ENCODE peak calls at places on chromosomes 4 and X, in nine cellular contexts. I, V, H, R, E, Z, T, P and K are unnamed samples.
A peak's percentile ranks its signal among the peaks of the same experiment; 100 is the strongest.

GRCh38 chr4:29051381-29051965 is 1668.7 kb upstream of the PCDH7 start:
- DNase-seq in I (no peak), V (no peak), H (no peak), R (peak; percentile 56), E (no peak), Z (no peak), T (no peak), P (no peak), K (no peak)

GRCh38 chrX:72107320-72107719 is 24.4 kb downstream of the RTL5 start:
- DNase-seq in I (no peak), V (no peak), H (no peak), R (peak; percentile 24), E (no peak), Z (peak; percentile 22), T (no peak), P (no peak), K (no peak)

GRCh38 chr4:52838729-52839722 is 23.1 kb upstream of the RASL11B start:
- DNase-seq in I (no peak), V (no peak), H (no peak), R (no peak), E (no peak), Z (peak; percentile 66), T (no peak), P (no peak), K (no peak)

GRCh38 chrX:120677017-120677652 is 47.3 kb upstream of the C1GALT1C1 start:
- DNase-seq in I (no peak), V (no peak), H (peak; percentile 21), R (peak; percentile 25), E (no peak), Z (no peak), T (no peak), P (no peak), K (no peak)

GRCh38 chr4:39118034-39118658 is 56.1 kb downstream of the KLHL5 start:
- DNase-seq in I (no peak), V (no peak), H (peak; percentile 5), R (no peak), E (no peak), Z (no peak), T (no peak), P (no peak), K (no peak)

GRCh38 chr4:89177807-89178206 is 66.5 kb downstream of the TIGD2 start:
- DNase-seq in I (no peak), V (no peak), H (no peak), R (no peak), E (no peak), Z (no peak), T (no peak), P (no peak), K (no peak)

GRCh38 chrX:68684291-68684918 is 36.9 kb downstream of the STARD8 start:
- DNase-seq in I (peak; percentile 19), V (no peak), H (peak; percentile 35), R (peak; percentile 10), E (no peak), Z (no peak), T (no peak), P (no peak), K (no peak)

GRCh38 chrX:129013574-129013973 is 509.7 kb downstream of the SMARCA1 start:
- DNase-seq in I (no peak), V (no peak), H (no peak), R (no peak), E (no peak), Z (peak; percentile 3), T (no peak), P (no peak), K (no peak)

GRCh38 chrX:68685722-68686683 is 38.5 kb downstream of the STARD8 start:
- DNase-seq in I (peak; percentile 8), V (no peak), H (peak; percentile 35), R (peak; percentile 65), E (no peak), Z (peak; percentile 14), T (no peak), P (peak; percentile 18), K (no peak)

GRCh38 chrX:153717445-153717844 is 6.7 kb downstream of the BCAP31 start:
- DNase-seq in I (no peak), V (no peak), H (no peak), R (no peak), E (no peak), Z (no peak), T (no peak), P (no peak), K (no peak)

GRCh38 chr4:151263455-151263854 is 13.5 kb upstream of the PRSS48 start:
- DNase-seq in I (no peak), V (no peak), H (no peak), R (no peak), E (no peak), Z (no peak), T (no peak), P (no peak), K (no peak)

GRCh38 chrX:19225906-19226305 is 103.6 kb upstream of the ADGRG2 start:
- DNase-seq in I (no peak), V (no peak), H (no peak), R (peak; percentile 14), E (no peak), Z (peak; percentile 29), T (no peak), P (no peak), K (no peak)

GRCh38 chr4:40502936-40503335 is 126.7 kb downstream of the RBM47 start:
- DNase-seq in I (no peak), V (no peak), H (no peak), R (no peak), E (no peak), Z (no peak), T (no peak), P (no peak), K (no peak)

GRCh38 chrX:32408389-32408788 is 803.0 kb downstream of the DMD start:
- DNase-seq in I (no peak), V (no peak), H (peak; percentile 0), R (peak; percentile 13), E (no peak), Z (peak; percentile 14), T (no peak), P (peak; percentile 19), K (no peak)

GRCh38 chr4:174047363-174047762 is 236.1 kb downstream of the FBXO8 start:
- DNase-seq in I (no peak), V (no peak), H (no peak), R (no peak), E (no peak), Z (peak; percentile 1), T (no peak), P (no peak), K (no peak)

GRCh38 chrX:151687635-151688034 is 7.6 kb upstream of the PRRG3 start:
- DNase-seq in I (no peak), V (no peak), H (no peak), R (no peak), E (no peak), Z (no peak), T (no peak), P (no peak), K (no peak)

GRCh38 chr4:11487876-11488545 is 59.3 kb upstream of the HS3ST1 start:
- DNase-seq in I (no peak), V (no peak), H (no peak), R (peak; percentile 41), E (no peak), Z (no peak), T (no peak), P (no peak), K (no peak)

GRCh38 chrX:23554304-23554703 is 113.0 kb upstream of the PRDX4 start:
- DNase-seq in I (no peak), V (no peak), H (no peak), R (peak; percentile 75), E (no peak), Z (peak; percentile 58), T (peak; percentile 10), P (peak; percentile 21), K (no peak)